ENCODE peak calls at places on chromosomes 11 and 22, in five cellular contexts. Q is Peyer's patch; L is mesenchymal stem cell; D is CD8-positive, alpha-beta T cell; O is PC-3. B is an unnamed sample.

GRCh38 chr11:130528301-130528651 is 79.8 kb downstream of the ADAMTS15 start:
- DNase-seq in L (peak; percentile 45), Q (no peak), D (no peak), O (peak; percentile 73), B (peak; percentile 81)

GRCh38 chr22:17570851-17571631 is 7.7 kb downstream of the SLC25A18 start:
- DNase-seq in Q (no peak), L (peak; percentile 67), O (no peak), D (no peak), B (no peak)

GRCh38 chr11:130403301-130403804 is 25.1 kb downstream of the ADAMTS8 start:
- DNase-seq in O (peak; percentile 87), D (no peak), Q (no peak), L (peak; percentile 90), B (peak; percentile 58)

GRCh38 chr22:30392661-30393321 is 4.0 kb upstream of the SEC14L2 start:
- DNase-seq in O (no peak), Q (no peak), D (no peak), L (no peak), B (no peak)

GRCh38 chr11:66106786-66107599 is 36.9 kb downstream of the PACS1 start:
- DNase-seq in Q (no peak), O (peak; percentile 62), L (no peak), D (no peak), B (no peak)

GRCh38 chr22:46546466-46547178 is 9.2 kb upstream of the CELSR1 start:
- DNase-seq in Q (peak; percentile 18), D (no peak), O (no peak), L (peak; percentile 39), B (peak; percentile 67)

GRCh38 chr11:68160100-68160695 is 39.0 kb upstream of the CHKA start:
- DNase-seq in O (no peak), Q (no peak), L (peak; percentile 48), D (no peak), B (peak; percentile 22)

GRCh38 chr11:130908770-130909625 is 7.3 kb downstream of the SNX19 start:
- DNase-seq in L (peak; percentile 89), O (peak; percentile 51), D (no peak), Q (no peak), B (no peak)

GRCh38 chr11:17802491-17802890 is 67.9 kb downstream of the KCNC1 start:
- DNase-seq in Q (no peak), O (no peak), L (no peak), D (no peak), B (no peak)

GRCh38 chr11:103648054-103648453 is 388.4 kb upstream of the DDI1 start:
- DNase-seq in O (no peak), D (no peak), Q (no peak), L (no peak), B (no peak)

GRCh38 chr11:68120212-68121066 is 749 bp downstream of the CHKA start:
- DNase-seq in O (peak; percentile 47), D (peak; percentile 62), Q (peak; percentile 77), L (peak; percentile 58), B (peak; percentile 78)

GRCh38 chr11:25633230-25633629 is 698.7 kb upstream of the ANO3 start:
- DNase-seq in Q (no peak), L (no peak), D (no peak), O (no peak), B (no peak)

GRCh38 chr11:120881591-120881990 is 142.3 kb upstream of the TBCEL start:
- DNase-seq in D (no peak), L (no peak), Q (no peak), O (no peak), B (no peak)

GRCh38 chr11:15841898-15842297 is 514.4 kb downstream of the SOX6 start:
- DNase-seq in D (no peak), Q (no peak), L (no peak), O (no peak), B (no peak)

GRCh38 chr11:126893796-126894195 is 106.8 kb downstream of the KIRREL3 start:
- DNase-seq in D (no peak), Q (no peak), L (no peak), O (no peak), B (no peak)

GRCh38 chr11:56531856-56532255 is 11.2 kb downstream of the OR5M11 start:
- DNase-seq in D (no peak), Q (no peak), L (no peak), O (peak; percentile 13), B (no peak)

GRCh38 chr11:18540207-18541009 is 13.7 kb upstream of the TSG101 start:
- DNase-seq in D (no peak), L (peak; percentile 21), O (peak; percentile 57), Q (no peak), B (no peak)

GRCh38 chr11:2747236-2748015 is 47.6 kb upstream of the KCNQ1OT1 start:
- DNase-seq in D (no peak), O (no peak), L (no peak), Q (no peak), B (no peak)

GRCh38 chr22:31192513-31192912 is 19.6 kb upstream of the LIMK2 start:
- DNase-seq in O (no peak), L (peak; percentile 56), D (no peak), Q (no peak), B (no peak)

GRCh38 chr11:134001101-134001500 is 44.3 kb upstream of the IGSF9B start:
- DNase-seq in L (no peak), Q (no peak), D (no peak), O (no peak), B (no peak)

GRCh38 chr11:114132944-114133394 is 73.5 kb downstream of the ZBTB16 start:
- DNase-seq in L (no peak), Q (no peak), D (no peak), O (peak; percentile 88), B (no peak)
- H3K27ac ChIP-seq in L (no peak overlapping the region), Q (no peak overlapping the region), D (no peak overlapping the region), O (no peak overlapping the region), B (no peak overlapping the region)

DNA sequence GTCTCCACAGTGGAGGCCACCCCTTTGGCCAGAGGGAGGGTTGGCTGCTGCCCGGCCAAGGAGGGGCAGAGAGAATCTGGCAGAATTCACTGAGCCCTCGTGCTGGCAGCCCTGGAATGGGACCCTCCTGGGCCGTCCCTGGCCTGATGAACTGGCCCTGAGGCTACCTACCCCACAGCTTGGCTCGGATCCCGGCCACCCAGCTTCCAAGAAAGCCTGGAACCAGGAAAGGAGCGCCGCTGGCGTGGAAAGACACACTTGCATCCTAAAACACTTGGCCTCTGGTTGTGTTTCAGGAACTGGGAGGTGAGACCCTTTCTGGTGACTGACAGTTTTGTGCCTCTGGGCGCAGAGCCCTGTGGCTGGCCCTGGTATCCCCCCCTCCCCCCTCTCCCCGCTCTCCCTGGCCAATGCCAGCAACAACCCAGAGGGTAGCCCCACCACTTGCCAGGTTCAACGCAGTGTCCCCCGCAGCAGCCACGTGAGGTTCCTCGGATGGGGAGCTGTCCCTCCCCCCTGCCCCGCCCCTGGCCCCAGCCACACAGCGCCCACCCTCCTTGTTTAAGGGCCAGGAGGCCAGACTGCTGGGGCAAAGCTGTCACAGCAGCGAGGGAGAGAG is 693 bp downstream of the NFAM1 start:
- DNase-seq in O (no peak), L (no peak), Q (no peak), D (no peak), B (no peak)
- H3K4me3 ChIP-seq in O (no peak overlapping the region), L (no peak overlapping the region), Q (no peak overlapping the region), D (no peak overlapping the region), B (no peak overlapping the region)

DNA sequence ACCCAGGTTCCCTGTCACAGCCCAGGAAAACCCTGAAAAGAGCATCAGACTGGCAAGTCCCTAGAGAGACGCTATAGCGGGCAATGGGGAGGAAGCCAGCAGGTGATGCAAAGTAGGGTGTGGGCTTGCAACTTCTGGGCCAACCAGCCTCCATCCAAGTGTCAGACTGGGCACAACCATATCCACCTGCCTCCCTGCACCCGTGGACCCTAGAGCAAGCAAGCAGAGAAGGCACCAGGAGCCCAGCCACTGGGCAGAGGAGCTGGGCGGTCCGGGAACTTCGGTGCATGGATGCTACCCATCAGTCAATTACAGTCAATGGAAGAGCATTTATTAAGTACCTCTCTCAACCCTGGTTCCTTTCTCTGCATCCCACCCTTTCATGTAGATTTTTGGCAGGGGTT is 2.8 kb downstream of the NECTIN1 start:
- DNase-seq in Q (no peak), O (no peak), L (no peak), D (no peak), B (no peak)
- H3K4me1 ChIP-seq in Q (peaks cover 22% of the 10 kb centered on the region), O (peaks cover 36% of the 10 kb centered on the region), L (peaks cover 30% of the 10 kb centered on the region), D (peaks cover 20% of the 10 kb centered on the region), B (peaks cover 15% of the 10 kb centered on the region)

GRCh38 chr11:128406365-128406706 is 181.0 kb downstream of the ETS1 start:
- DNase-seq in Q (no peak), O (no peak), L (no peak), D (no peak), B (peak; percentile 78)

GRCh38 chr11:128400382-128401203 is 186.8 kb downstream of the ETS1 start:
- DNase-seq in L (peak; percentile 86), O (no peak), Q (no peak), D (no peak), B (peak; percentile 43)

GRCh38 chr11:128407962-128408361 is 179.4 kb downstream of the ETS1 start:
- DNase-seq in D (no peak), O (peak; percentile 92), Q (no peak), L (peak; percentile 85), B (no peak)

GRCh38 chr11:128409476-128409875 is 177.9 kb downstream of the ETS1 start:
- DNase-seq in Q (no peak), D (no peak), O (peak; percentile 96), L (no peak), B (no peak)

GRCh38 chr11:128405693-128406364 is 181.5 kb downstream of the ETS1 start:
- DNase-seq in O (no peak), Q (no peak), L (no peak), D (no peak), B (peak; percentile 45)
- H3K27ac ChIP-seq in O (no peak overlapping the region), Q (no peak overlapping the region), L (no peak overlapping the region), D (no peak overlapping the region), B (peak overlapping the region; percentile 76)

GRCh38 chr11:86802601-86803051 is 2.3 kb downstream of the PRSS23 start:
- DNase-seq in L (peak; percentile 75), O (peak; percentile 78), D (no peak), Q (no peak), B (no peak)
- H3K4me3 ChIP-seq in L (peak overlapping the region; percentile 87), O (peak overlapping the region; percentile 97), D (no peak overlapping the region), Q (no peak overlapping the region), B (peak overlapping the region; percentile 81)

GRCh38 chr11:102382384-102382783 is 35.4 kb downstream of the BIRC2 start:
- DNase-seq in O (no peak), Q (no peak), L (no peak), D (no peak), B (no peak)

GRCh38 chr11:102375720-102376399 is 28.8 kb downstream of the BIRC2 start:
- DNase-seq in O (no peak), L (no peak), D (no peak), Q (no peak), B (no peak)

GRCh38 chr11:102383839-102384238 is 36.8 kb downstream of the BIRC2 start:
- DNase-seq in O (no peak), Q (no peak), L (no peak), D (no peak), B (no peak)

GRCh38 chr11:102377891-102378290 is 30.9 kb downstream of the BIRC2 start:
- DNase-seq in Q (no peak), O (no peak), L (no peak), D (no peak), B (no peak)

GRCh38 chr11:102378818-102379217 is 31.8 kb downstream of the BIRC2 start:
- DNase-seq in O (no peak), Q (no peak), L (no peak), D (no peak), B (no peak)
- H3K4me1 ChIP-seq in O (peaks cover 4% of the 10 kb centered on the region), Q (no peaks in the 10 kb centered on the region), L (peaks cover 1% of the 10 kb centered on the region), D (peaks cover 8% of the 10 kb centered on the region), B (peaks cover 7% of the 10 kb centered on the region)

DNA sequence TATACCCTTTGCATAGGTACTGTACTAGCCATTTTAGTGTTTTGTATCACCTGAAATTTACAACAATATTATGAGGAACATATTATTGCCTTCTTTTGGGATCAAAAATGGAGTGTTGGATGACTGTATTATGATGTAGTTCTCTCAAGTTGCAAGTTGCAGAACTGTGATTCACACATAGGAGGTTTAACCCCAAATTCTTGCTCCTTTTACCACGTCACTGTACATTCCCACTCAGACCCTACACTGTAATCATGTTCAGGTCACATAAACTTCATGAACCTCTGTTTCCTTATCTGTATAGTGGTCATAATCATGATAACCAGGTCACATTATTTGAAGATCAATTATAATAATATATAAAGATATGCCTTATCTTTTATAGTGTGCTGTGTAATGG is 925.1 kb upstream of the TENM4 start:
- DNase-seq in L (no peak), O (no peak), D (no peak), Q (no peak), B (no peak)
- H3K27ac ChIP-seq in L (no peak overlapping the region), O (no peak overlapping the region), D (no peak overlapping the region), Q (no peak overlapping the region), B (no peak overlapping the region)

B was measured in SJSA1.